ENCODE peak calls at places on chromosomes 6 and 20, in eight cellular contexts. J is naive B cell, Q is kidney glomerular epithelial cell, O is AG08396, E is NCI-H345, X is aorta, G is heart left ventricle, V is suprapubic skin. N is an unnamed sample.
A peak's percentile ranks its signal among the peaks of the same experiment; 100 is the strongest.

GRCh38 chr20:10637563-10637962 is 36.2 kb downstream of the JAG1 start:
- DNase-seq in Q (no peak), X (no peak), G (no peak), O (no peak), J (no peak), V (no peak), E (no peak), N (no peak)

GRCh38 chr20:4545526-4545925 is 176.2 kb upstream of the PRND start:
- DNase-seq in J (no peak), V (no peak), G (no peak), Q (no peak), X (no peak), O (no peak), E (no peak), N (no peak)

GRCh38 chr6:30837870-30838269 is 46.4 kb upstream of the DDR1 start:
- DNase-seq in G (no peak), X (no peak), O (no peak), J (no peak), E (no peak), V (no peak), Q (no peak), N (no peak)

GRCh38 chr6:138989098-138989983 is 1.3 kb upstream of the REPS1 start:
- DNase-seq in E (peak; percentile 51), Q (no peak), G (no peak), V (no peak), O (no peak), X (no peak), J (no peak), N (no peak)

GRCh38 chr20:38692436-38693411 is 31.6 kb upstream of the SLC32A1 start:
- DNase-seq in X (peak; percentile 59), V (no peak), J (peak; percentile 21), G (peak; percentile 67), E (no peak), O (peak; percentile 39), Q (peak; percentile 66), N (peak; percentile 20)

GRCh38 chr6:12137480-12137879 is 125.4 kb downstream of the HIVEP1 start:
- DNase-seq in E (no peak), G (peak; percentile 62), J (no peak), X (peak; percentile 71), Q (peak; percentile 10), V (no peak), O (peak; percentile 42), N (no peak)

GRCh38 chr6:165884813-165885765 is 222.0 kb upstream of the PDE10A start:
- DNase-seq in V (peak; percentile 84), E (peak; percentile 18), J (peak; percentile 43), O (peak; percentile 77), Q (peak; percentile 30), G (peak; percentile 80), X (peak; percentile 74), N (peak; percentile 69)

GRCh38 chr6:108575905-108576494 is 15.3 kb downstream of the FOXO3 start:
- DNase-seq in J (no peak), O (no peak), Q (no peak), V (no peak), E (no peak), G (no peak), X (no peak), N (no peak)

GRCh38 chr6:29965873-29966601 is 23.7 kb downstream of the HLA-A start:
- DNase-seq in V (peak; percentile 88), X (peak; percentile 95), O (no peak), G (peak; percentile 85), E (peak; percentile 85), Q (peak; percentile 81), J (peak; percentile 38), N (peak; percentile 58)

GRCh38 chr6:146357578-146358340 is 185.9 kb upstream of the RAB32 start:
- DNase-seq in O (no peak), G (no peak), J (no peak), Q (peak; percentile 90), V (no peak), E (no peak), X (no peak), N (no peak)

GRCh38 chr6:106527111-106527510 is 102.2 kb downstream of the RTN4IP1 start:
- DNase-seq in O (no peak), X (no peak), E (no peak), G (no peak), V (no peak), J (no peak), Q (no peak), N (no peak)

GRCh38 chr6:142943746-142944125 is 1.2 kb downstream of the HIVEP2 start:
- DNase-seq in V (peak; percentile 65), E (no peak), X (peak; percentile 56), O (no peak), G (no peak), Q (no peak), J (no peak), N (peak; percentile 30)